ENCODE peak calls at places on chromosomes 6 and 20, in eight cellular contexts. G is bronchial epithelial cell; F is H9; O is NCI-H2107; K is fibroblast of the aortic adventitia; P is amniotic epithelial cell; I is Jurkat, Clone E6-1; V is HCT116. N is an unnamed sample.

GRCh38 chr6:87822011-87822410 is 120.0 kb upstream of the AKIRIN2 start:
- DNase-seq in G (no peak), I (no peak), O (no peak), F (no peak), K (no peak), P (no peak), V (no peak), N (no peak)

GRCh38 chr6:87473419-87473903 is 687 bp downstream of the SLC35A1 start:
- DNase-seq in I (peak), O (peak), V (no peak), F (no peak), P (peak), G (peak), K (peak), N (peak)

GRCh38 chr20:62647521-62648317 is 5.4 kb downstream of the SLCO4A1 start:
- DNase-seq in I (no peak), P (no peak), K (no peak), V (no peak), O (no peak), G (no peak), F (no peak), N (no peak)

GRCh38 chr6:159038914-159039884 is 5.6 kb downstream of the TAGAP start:
- DNase-seq in F (no peak), G (peak), K (peak), I (no peak), P (peak), V (no peak), O (no peak), N (no peak)

GRCh38 chr6:122789078-122789861 is at the start of gene SMPDL3A:
- DNase-seq in I (no peak), K (peak), P (peak), F (peak), V (peak), G (peak), O (peak), N (peak)

GRCh38 chr6:132161283-132161682 is 210.1 kb upstream of the CCN2 start:
- DNase-seq in G (peak), F (no peak), K (peak), P (peak), I (no peak), O (no peak), V (peak), N (peak)

GRCh38 chr6:163014736-163015135 is 287.0 kb downstream of the PACRG start:
- DNase-seq in O (no peak), V (no peak), F (no peak), P (no peak), K (no peak), G (no peak), I (no peak), N (no peak)

GRCh38 chr20:26208296-26209091 is 511.8 kb upstream of the ZNF337 start:
- DNase-seq in O (no peak), G (no peak), P (no peak), F (peak), K (no peak), V (no peak), I (no peak), N (no peak)

GRCh38 chr6:138817799-138818198 is 21.9 kb downstream of the ECT2L start:
- DNase-seq in K (peak), P (peak), V (peak), I (no peak), F (peak), O (peak), G (peak), N (peak)

GRCh38 chr6:50791900-50792508 is 26.7 kb upstream of the TFAP2B start:
- DNase-seq in P (peak), O (no peak), G (peak), F (no peak), V (no peak), I (peak), K (peak), N (peak)

GRCh38 chr6:30720738-30721197 is 616 bp downstream of the TUBB start:
- DNase-seq in G (no peak), I (no peak), F (peak), P (no peak), K (peak), V (no peak), O (no peak), N (peak)

GRCh38 chr6:6746334-6746969 is 157.9 kb downstream of the LY86 start:
- DNase-seq in G (no peak), K (no peak), I (no peak), O (no peak), V (no peak), P (no peak), F (no peak), N (no peak)

GRCh38 chr20:29325304-29325640 is 1932.2 kb upstream of the DEFB115 start:
- DNase-seq in I (no peak), V (no peak), O (no peak), F (no peak), P (no peak), K (no peak), G (no peak), N (no peak)

GRCh38 chr6:73722318-73723060 is 26.5 kb downstream of the CD109 start:
- DNase-seq in O (no peak), F (no peak), K (peak), I (no peak), G (peak), P (peak), V (no peak), N (peak)

GRCh38 chr6:106089981-106090380 is 3.8 kb downstream of the PRDM1 start:
- DNase-seq in I (no peak), V (no peak), F (no peak), O (no peak), K (peak), G (no peak), P (no peak), N (no peak)

GRCh38 chr20:1632228-1632577 is 12.4 kb upstream of the SIRPB1 start:
- DNase-seq in F (no peak), I (no peak), G (no peak), V (no peak), O (no peak), P (no peak), K (no peak), N (no peak)

GRCh38 chr6:108872001-108872974 is 24.1 kb downstream of the ARMC2 start:
- DNase-seq in P (no peak), K (no peak), V (no peak), F (no peak), G (no peak), I (no peak), O (peak), N (no peak)

GRCh38 chr20:38601216-38602184 is at the start of gene ARHGAP40:
- DNase-seq in V (peak), I (peak), G (peak), K (no peak), P (no peak), O (no peak), F (peak), N (peak)

GRCh38 chr6:83431545-83432165 is 804 bp upstream of the ME1 start:
- DNase-seq in I (no peak), K (no peak), G (peak), V (peak), P (no peak), O (no peak), F (peak), N (no peak)